ENCODE peak calls at places on chromosomes 1 and 21, in six cellular contexts. B is WTC11, A is K562, J is HepG2, V is H1, P is GM23338. H is an unnamed sample.

GRCh38 chr21:46325073-46325912 is 1.3 kb downstream of the PCNT start:
- DNase-seq in B (peak; percentile 70), A (peak; percentile 59), J (peak; percentile 35), V (peak; percentile 31), P (peak; percentile 81), H (no peak)

GRCh38 chr1:20110679-20111078 is 8.7 kb downstream of the PLA2G2D start:
- DNase-seq in B (no peak), A (no peak), J (peak; percentile 16), V (no peak), P (no peak), H (no peak)

GRCh38 chr1:32744063-32744410 is 41.5 kb upstream of the SYNC start:
- DNase-seq in B (no peak), A (no peak), J (no peak), V (no peak), P (no peak), H (no peak)

GRCh38 chr21:21897275-21897883 is 899.2 kb downstream of the NCAM2 start:
- DNase-seq in B (no peak), A (no peak), J (no peak), V (no peak), P (no peak), H (no peak)

GRCh38 chr1:175498002-175498401 is 245.4 kb downstream of the TNR start:
- DNase-seq in B (no peak), A (no peak), J (no peak), V (no peak), P (no peak), H (no peak)

GRCh38 chr1:221856188-221857093 is 114.6 kb upstream of the DUSP10 start:
- DNase-seq in B (no peak), A (no peak), J (no peak), V (no peak), P (no peak), H (no peak)

GRCh38 chr1:105492941-105493340 is 1563.5 kb upstream of the PRMT6 start:
- DNase-seq in B (no peak), A (no peak), J (no peak), V (no peak), P (no peak), H (no peak)

GRCh38 chr1:185672719-185673360 is 61.4 kb upstream of the HMCN1 start:
- DNase-seq in B (no peak), A (no peak), J (no peak), V (no peak), P (no peak), H (no peak)

GRCh38 chr1:8643542-8644536 is 173.6 kb downstream of the RERE start:
- DNase-seq in B (no peak), A (no peak), J (peak; percentile 82), V (no peak), P (no peak), H (peak; percentile 94)

GRCh38 chr21:41500931-41501381 is 7.0 kb downstream of the TMPRSS2 start:
- DNase-seq in B (no peak), A (no peak), J (peak; percentile 31), V (no peak), P (no peak), H (no peak)

GRCh38 chr1:243765676-243766075 is 84.4 kb downstream of the AKT3 start:
- DNase-seq in B (no peak), A (no peak), J (no peak), V (no peak), P (no peak), H (no peak)

GRCh38 chr21:32281531-32281930 is 2.7 kb upstream of the MIS18A start:
- DNase-seq in B (no peak), A (no peak), J (no peak), V (no peak), P (no peak), H (no peak)

GRCh38 chr1:54549181-54549924 is 1.3 kb downstream of the ACOT11 start:
- DNase-seq in B (no peak), A (no peak), J (no peak), V (no peak), P (no peak), H (no peak)

GRCh38 chr1:95006681-95007080 is 66.1 kb downstream of the ALG14 start:
- DNase-seq in B (no peak), A (no peak), J (no peak), V (no peak), P (no peak), H (no peak)

GRCh38 chr1:7695181-7696117 is 75.6 kb upstream of the VAMP3 start:
- DNase-seq in B (no peak), A (no peak), J (no peak), V (no peak), P (no peak), H (no peak)

GRCh38 chr1:231611111-231611510 is 15.5 kb upstream of the DISC1 start:
- DNase-seq in B (no peak), A (no peak), J (no peak), V (no peak), P (no peak), H (no peak)
- TF ChIP-seq CREB1 in B (no peak), A (no peak), J (no peak), V (no peak), P (no peak), H (no peak)

GRCh38 chr1:64499966-64500365 is 30.0 kb downstream of the CACHD1 start:
- DNase-seq in B (peak; percentile 28), A (peak; percentile 27), J (no peak), V (no peak), P (peak; percentile 72), H (no peak)
- TF ChIP-seq CREB1 in B (no peak), A (no peak), J (no peak), V (no peak), P (peak; percentile 29), H (no peak)

DNA sequence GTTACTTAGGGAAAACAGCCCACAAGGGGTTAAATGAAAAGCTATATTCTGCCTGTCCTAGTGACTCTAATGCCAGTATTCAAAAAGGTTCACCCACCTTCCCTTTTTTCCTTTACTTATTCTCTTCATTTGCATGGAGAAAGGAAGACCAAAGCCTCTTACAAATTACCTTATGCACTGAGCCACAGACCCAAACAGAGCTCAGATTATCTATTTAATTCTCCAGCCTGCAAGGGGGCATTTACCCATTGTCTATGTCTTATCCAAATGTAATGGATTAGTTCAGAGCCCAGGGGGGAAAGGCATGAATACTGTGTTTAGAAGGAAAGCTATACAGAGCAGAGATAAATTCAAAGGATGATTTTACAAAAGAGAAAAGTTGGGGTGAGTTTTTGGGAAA is 388.5 kb downstream of the OMA1 start:
- DNase-seq in B (no peak), A (no peak), J (no peak), V (no peak), P (no peak), H (no peak)
- TF ChIP-seq CREB1 in B (no peak), A (no peak), J (no peak), V (no peak), P (no peak), H (no peak)

GRCh38 chr1:206955476-206956312 is 9.4 kb upstream of the PIGR start:
- DNase-seq in B (no peak), A (peak; percentile 66), J (peak; percentile 16), V (no peak), P (no peak), H (no peak)
- TF ChIP-seq CREB1 in B (no peak), A (no peak), J (no peak), V (no peak), P (no peak), H (no peak)

DNA sequence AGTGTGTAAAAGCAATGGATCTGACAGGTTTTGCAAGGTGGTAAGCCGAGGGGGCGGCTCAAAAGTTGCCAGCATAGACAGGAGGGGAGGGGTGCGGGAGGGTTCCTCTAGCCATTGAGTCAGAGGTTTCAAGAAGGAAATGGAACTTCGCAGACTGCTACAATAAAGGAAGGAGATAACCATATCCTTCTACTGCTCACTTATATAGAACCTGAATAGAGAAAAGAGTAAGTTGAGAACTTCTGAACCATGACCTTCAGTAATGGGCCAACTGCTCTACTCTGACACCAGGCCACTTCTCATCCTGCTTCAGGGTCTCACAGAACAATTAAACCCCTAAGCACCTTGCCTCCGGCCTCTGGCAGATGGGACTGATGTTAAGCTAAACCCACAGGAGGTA is 26.3 kb upstream of the BCAR3 start:
- DNase-seq in B (no peak), A (no peak), J (no peak), V (no peak), P (no peak), H (peak; percentile 69)
- TF ChIP-seq CREB1 in B (no peak), A (no peak), J (no peak), V (no peak), P (no peak), H (peak; percentile 22)

GRCh38 chr1:114397601-114398000 is 113.4 kb downstream of the TRIM33 start:
- DNase-seq in B (no peak), A (peak; percentile 51), J (no peak), V (no peak), P (no peak), H (no peak)
- TF ChIP-seq CREB1 in B (no peak), A (no peak), J (no peak), V (no peak), P (no peak), H (no peak)

GRCh38 chr1:209999005-209999404 is 61.0 kb downstream of the SYT14 start:
- DNase-seq in B (no peak), A (no peak), J (no peak), V (no peak), P (no peak), H (no peak)

GRCh38 chr1:210003501-210003900 is 65.5 kb downstream of the SYT14 start:
- DNase-seq in B (no peak), A (no peak), J (no peak), V (no peak), P (no peak), H (no peak)

GRCh38 chr1:209996348-209996747 is 58.3 kb downstream of the SYT14 start:
- DNase-seq in B (no peak), A (no peak), J (no peak), V (no peak), P (no peak), H (no peak)

GRCh38 chr1:210001751-210002150 is 63.7 kb downstream of the SYT14 start:
- DNase-seq in B (no peak), A (no peak), J (no peak), V (no peak), P (no peak), H (no peak)
- TF ChIP-seq CREB1 in B (no peak), A (no peak), J (no peak), V (no peak), P (no peak), H (no peak)